ENCODE peak calls at places on chromosomes 12 and 14, in five cellular contexts. D is neural progenitor cell, O is PC-3, R is GM23338, U is HCT116. N is an unnamed sample.

GRCh38 chr12:47938093-47938492 is 25.3 kb upstream of the TMEM106C start:
- DNase-seq in D (no peak), O (peak; percentile 44), R (no peak), U (no peak), N (no peak)

GRCh38 chr12:53174881-53175491 is 5.5 kb upstream of the ZNF740 start:
- DNase-seq in D (peak; percentile 59), O (peak; percentile 67), R (peak; percentile 95), U (no peak), N (peak; percentile 38)

GRCh38 chr12:1533602-1534304 is 60.6 kb downstream of the FBXL14 start:
- DNase-seq in D (no peak), O (no peak), R (no peak), U (no peak), N (peak; percentile 83)

GRCh38 chr14:99158150-99158549 is 113.8 kb downstream of the BCL11B start:
- DNase-seq in D (no peak), O (peak; percentile 17), R (no peak), U (no peak), N (no peak)

GRCh38 chr12:55847033-55847432 is 4.3 kb upstream of the MMP19 start:
- DNase-seq in D (no peak), O (no peak), R (no peak), U (no peak), N (no peak)

GRCh38 chr14:53929871-53930685 is 26.5 kb downstream of the BMP4 start:
- DNase-seq in D (peak; percentile 62), O (peak; percentile 68), R (peak; percentile 90), U (peak; percentile 37), N (peak; percentile 50)

GRCh38 chr14:102622262-102622885 is 29.9 kb downstream of the RCOR1 start:
- DNase-seq in D (peak; percentile 31), O (no peak), R (peak; percentile 64), U (no peak), N (no peak)

GRCh38 chr12:52895726-52896189 is 9.1 kb downstream of the KRT8 start:
- DNase-seq in D (no peak), O (no peak), R (no peak), U (no peak), N (no peak)

GRCh38 chr14:53596845-53597525 is 359.6 kb downstream of the BMP4 start:
- DNase-seq in D (no peak), O (peak; percentile 65), R (no peak), U (no peak), N (no peak)

GRCh38 chr12:116882742-116883141 is 1.5 kb upstream of the HRK start:
- DNase-seq in D (peak; percentile 49), O (peak; percentile 70), R (peak; percentile 71), U (no peak), N (peak; percentile 75)

DNA sequence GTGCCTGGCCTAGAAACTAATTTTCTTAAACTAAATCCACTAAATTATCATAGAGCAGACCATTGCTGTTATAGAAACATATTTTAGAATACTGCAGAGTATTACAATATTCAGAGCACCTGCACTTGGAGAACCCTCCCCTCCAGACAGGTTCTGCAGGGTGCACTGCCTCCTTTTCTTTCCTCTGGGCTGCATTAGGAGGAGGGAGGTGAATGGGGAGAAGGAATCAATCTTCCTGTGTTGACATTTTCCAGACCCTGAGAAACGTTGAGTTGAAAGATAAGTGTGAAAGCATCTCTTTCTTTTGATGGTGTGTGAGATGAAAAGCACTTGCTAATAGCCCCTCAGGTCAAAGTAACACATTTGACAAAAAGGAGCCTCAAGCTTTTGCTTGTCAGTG is 7.3 kb downstream of the SYNE2 start:
- DNase-seq in D (no peak), O (no peak), R (no peak), U (no peak), N (no peak)
- H3K4me3 ChIP-seq in D (no peak overlapping the region), O (no peak overlapping the region), R (no peak overlapping the region), U (no peak overlapping the region), N (peak overlapping the region; percentile 11)

DNA sequence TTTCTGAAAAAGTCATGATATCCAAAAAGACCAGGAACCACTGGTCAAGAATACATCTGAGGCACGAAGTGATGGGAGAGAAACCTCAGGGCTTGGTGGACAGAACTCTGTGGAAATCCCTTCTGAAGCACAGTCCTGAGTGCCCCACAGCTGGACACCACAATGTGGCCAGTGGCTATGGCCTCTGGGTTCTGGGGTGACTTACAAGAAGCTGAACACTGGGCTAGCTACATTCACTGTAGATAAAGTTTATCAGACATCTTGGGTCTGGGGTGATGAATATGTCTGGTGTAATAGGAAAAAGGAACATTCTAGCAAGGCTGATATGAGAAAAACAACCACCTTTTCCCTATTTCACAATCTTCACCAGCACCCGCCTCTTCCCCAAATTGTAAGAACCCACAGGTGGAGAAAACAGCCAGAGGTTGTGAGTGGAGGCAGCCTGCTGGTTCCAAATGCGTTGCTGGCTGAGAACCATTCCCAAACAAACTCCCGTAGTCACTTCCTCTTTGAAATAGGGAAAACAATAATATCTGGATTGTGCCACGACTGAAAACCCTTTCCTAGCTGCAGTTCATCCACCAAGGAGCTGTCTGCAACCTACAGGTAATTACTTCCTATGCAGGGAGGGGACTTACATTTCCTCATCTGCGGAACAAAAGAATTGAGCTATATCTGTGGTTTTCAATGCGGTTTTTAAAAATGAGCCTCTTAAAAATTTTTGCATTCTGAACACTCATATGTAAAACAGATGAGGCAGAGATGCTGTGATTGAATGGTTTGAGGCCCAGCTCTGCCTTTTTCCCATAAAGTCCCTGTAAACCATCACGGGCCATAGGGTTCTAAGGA is 193.6 kb downstream of the SLC41A2 start:
- DNase-seq in D (no peak), O (no peak), R (no peak), U (no peak), N (peak; percentile 46)
- TF ChIP-seq EZH2phosphoT487 in D (no peak), O (no peak), R (no peak), U (no peak), N (no peak)

GRCh38 chr12:31363826-31364225 is 37.9 kb upstream of the SINHCAF start:
- DNase-seq in D (peak; percentile 33), O (no peak), R (no peak), U (no peak), N (no peak)

GRCh38 chr12:31361730-31362114 is 35.8 kb upstream of the SINHCAF start:
- DNase-seq in D (no peak), O (no peak), R (no peak), U (no peak), N (no peak)

GRCh38 chr12:31363416-31363809 is 37.5 kb upstream of the SINHCAF start:
- DNase-seq in D (peak; percentile 25), O (no peak), R (no peak), U (no peak), N (peak; percentile 27)

GRCh38 chr12:31362759-31363415 is 36.9 kb upstream of the SINHCAF start:
- DNase-seq in D (peak; percentile 62), O (peak; percentile 26), R (peak; percentile 66), U (no peak), N (peak; percentile 79)

DNA sequence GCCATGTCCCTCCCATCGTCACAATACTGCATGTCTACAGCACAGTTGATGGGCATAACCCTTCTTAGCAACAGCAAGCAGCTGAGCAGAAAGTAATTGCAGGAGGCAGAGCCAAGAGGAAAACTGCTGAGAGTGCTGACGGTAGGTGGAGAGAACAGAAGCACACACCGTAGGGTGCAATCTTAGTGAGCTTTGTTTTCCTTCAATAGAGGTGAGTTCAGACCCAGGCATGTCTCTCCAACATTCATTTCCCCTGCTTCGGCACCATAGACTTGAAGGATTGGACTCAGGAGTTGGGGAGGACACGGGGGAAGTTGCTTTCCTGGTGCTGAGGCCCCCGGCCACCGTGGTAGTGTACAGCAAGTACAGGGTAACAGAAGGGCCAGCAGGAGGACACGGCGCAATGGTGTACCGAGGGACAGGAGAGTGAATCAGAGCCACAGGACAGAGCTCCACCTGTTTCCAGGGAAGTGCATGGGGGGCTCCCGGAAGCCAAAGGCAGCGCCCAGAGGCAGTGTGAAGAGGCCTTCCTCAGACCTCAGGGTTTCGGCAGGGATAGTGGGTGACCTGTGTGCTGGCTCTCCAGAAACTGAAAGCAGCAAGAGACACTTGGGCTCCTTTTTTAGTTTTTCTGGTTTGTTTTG is 36.3 kb upstream of the SINHCAF start:
- DNase-seq in D (peak; percentile 72), O (no peak), R (peak; percentile 54), U (no peak), N (peak; percentile 17)
- H3K4me3 ChIP-seq in D (peak overlapping the region; percentile 22), O (no peak overlapping the region), R (peak overlapping the region; percentile 24), U (no peak overlapping the region), N (peak overlapping the region; percentile 13)

DNA sequence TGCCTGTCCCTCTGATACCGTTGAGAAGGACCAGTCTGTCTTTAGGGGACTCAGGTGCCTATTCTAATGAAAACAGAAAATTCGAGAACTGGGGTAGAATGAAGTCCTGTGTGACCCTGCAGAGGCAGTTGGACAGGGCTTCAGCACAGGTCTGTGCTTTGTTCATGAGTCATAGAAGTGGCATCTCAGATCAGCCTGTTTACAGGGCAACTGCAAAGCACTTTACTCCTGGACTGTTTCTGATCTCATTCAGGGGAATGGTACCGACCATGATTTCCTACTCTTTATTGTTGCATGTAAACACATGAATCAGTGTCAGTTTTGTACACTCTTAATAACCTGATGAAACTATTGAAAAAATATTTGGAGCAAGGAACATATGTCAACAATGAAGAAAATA is 1517.0 kb downstream of the AACS start:
- DNase-seq in D (no peak), O (peak; percentile 50), R (no peak), U (no peak), N (no peak)
- TF ChIP-seq EZH2phosphoT487 in D (no peak), O (no peak), R (no peak), U (no peak), N (no peak)

DNA sequence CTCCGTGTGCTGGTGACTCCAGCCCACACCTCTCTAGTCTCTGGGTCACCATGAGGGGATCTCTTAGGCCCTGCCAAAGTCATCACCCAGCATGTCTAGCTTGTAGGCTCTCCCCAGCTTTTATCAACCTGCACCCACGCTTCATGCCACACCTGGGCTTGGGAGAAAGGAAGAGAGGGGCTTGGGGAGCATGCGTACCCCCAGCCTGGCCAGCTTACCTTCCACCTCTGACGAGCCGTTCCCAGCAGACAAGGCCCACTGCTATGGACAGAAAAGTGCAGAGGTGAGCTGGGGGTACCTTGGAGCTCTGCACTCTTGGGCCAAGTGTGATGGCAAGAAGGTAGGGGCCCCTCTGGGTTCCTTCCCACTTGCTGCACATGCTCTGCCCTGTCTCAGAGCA is 1.7 kb downstream of the PGF start:
- DNase-seq in D (no peak), O (no peak), R (no peak), U (no peak), N (no peak)
- H3K4me3 ChIP-seq in D (no peak overlapping the region), O (no peak overlapping the region), R (no peak overlapping the region), U (no peak overlapping the region), N (no peak overlapping the region)

DNA sequence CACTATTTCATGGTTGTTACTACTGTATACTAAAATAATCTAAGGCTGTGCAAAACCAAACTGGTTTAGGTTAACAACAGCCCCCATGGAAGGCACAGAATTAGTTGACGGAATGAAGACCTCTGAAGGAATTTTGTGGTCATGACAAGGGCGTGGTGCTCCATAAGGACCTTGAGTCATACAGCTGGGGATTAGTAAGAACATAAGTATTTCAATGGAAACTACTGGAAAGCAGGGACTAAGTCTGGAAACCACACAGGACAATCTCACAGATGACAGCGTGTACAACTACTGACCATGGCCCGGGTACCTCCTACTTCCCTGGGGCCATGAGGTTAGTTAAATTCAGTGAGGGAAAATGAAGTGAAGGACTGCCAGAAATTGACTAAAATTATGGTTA is 98.5 kb upstream of the PLEKHA5 start:
- DNase-seq in D (no peak), O (peak; percentile 90), R (no peak), U (peak; percentile 85), N (no peak)
- TF ChIP-seq EZH2phosphoT487 in D (no peak), O (no peak), R (no peak), U (no peak), N (no peak)